ENCODE peak calls at places on chromosomes 4 and X, in four cellular contexts. One of them, this sample, is unnamed.

GRCh38 chr4:25863906-25864418 is 1.2 kb upstream of the SEL1L3 start:
- DNase-seq in A549: no peak
- DNase-seq in GM12878: no peak
- DNase-seq in K562: no peak
- DNase-seq in this sample: no peak

GRCh38 chr4:160403066-160403465 is 1300.2 kb downstream of the RAPGEF2 start:
- DNase-seq in A549: no peak
- DNase-seq in GM12878: no peak
- DNase-seq in K562: no peak
- DNase-seq in this sample: no peak

GRCh38 chrX:103730147-103730546 is 19.4 kb downstream of the TMEM31 start:
- DNase-seq in A549: no peak
- DNase-seq in GM12878: no peak
- DNase-seq in K562: no peak
- DNase-seq in this sample: no peak

GRCh38 chr4:160880186-160880585 is 1283.6 kb downstream of the FSTL5 start:
- DNase-seq in A549: no peak
- DNase-seq in GM12878: no peak
- DNase-seq in K562: no peak
- DNase-seq in this sample: no peak

GRCh38 chrX:155745792-155746191 is 133.0 kb upstream of the TMLHE start:
- DNase-seq in A549: peak
- DNase-seq in GM12878: no peak
- DNase-seq in K562: peak
- DNase-seq in this sample: peak

GRCh38 chr4:76622126-76622525 is 187.1 kb downstream of the SHROOM3 start:
- DNase-seq in A549: no peak
- DNase-seq in GM12878: no peak
- DNase-seq in K562: no peak
- DNase-seq in this sample: no peak

GRCh38 chr4:68278045-68278444 is 32.6 kb upstream of the TMPRSS11B start:
- DNase-seq in A549: no peak
- DNase-seq in GM12878: no peak
- DNase-seq in K562: no peak
- DNase-seq in this sample: no peak

GRCh38 chrX:37745835-37746234 is 34.0 kb upstream of the CYBB start:
- DNase-seq in A549: no peak
- DNase-seq in GM12878: no peak
- DNase-seq in K562: no peak
- DNase-seq in this sample: no peak

GRCh38 chrX:105648732-105649131 is 173.6 kb upstream of the NRK start:
- DNase-seq in A549: no peak
- DNase-seq in GM12878: no peak
- DNase-seq in K562: no peak
- DNase-seq in this sample: no peak

GRCh38 chr4:128908735-128909134 is 99.2 kb downstream of the JADE1 start:
- DNase-seq in A549: no peak
- DNase-seq in GM12878: no peak
- DNase-seq in K562: no peak
- DNase-seq in this sample: no peak
- TF ChIP-seq POLR2AphosphoS2 in A549: no peak
- TF ChIP-seq POLR2AphosphoS2 in GM12878: no peak
- TF ChIP-seq POLR2AphosphoS2 in K562: no peak
- TF ChIP-seq POLR2AphosphoS2 in this sample: no peak

GRCh38 chr4:147831452-147832192 is 99.7 kb downstream of the ARHGAP10 start:
- DNase-seq in A549: peak
- DNase-seq in GM12878: no peak
- DNase-seq in K562: no peak
- DNase-seq in this sample: no peak
- TF ChIP-seq POLR2AphosphoS2 in A549: no peak
- TF ChIP-seq POLR2AphosphoS2 in GM12878: no peak
- TF ChIP-seq POLR2AphosphoS2 in K562: no peak
- TF ChIP-seq POLR2AphosphoS2 in this sample: no peak

GRCh38 chr4:147815741-147816140 is 83.9 kb downstream of the ARHGAP10 start:
- DNase-seq in A549: no peak
- DNase-seq in GM12878: no peak
- DNase-seq in K562: no peak
- DNase-seq in this sample: no peak

GRCh38 chr4:147820975-147821374 is 89.1 kb downstream of the ARHGAP10 start:
- DNase-seq in A549: no peak
- DNase-seq in GM12878: no peak
- DNase-seq in K562: no peak
- DNase-seq in this sample: no peak

GRCh38 chr4:147813107-147813773 is 81.4 kb downstream of the ARHGAP10 start:
- DNase-seq in A549: no peak
- DNase-seq in GM12878: no peak
- DNase-seq in K562: no peak
- DNase-seq in this sample: no peak

GRCh38 chr4:147814334-147814733 is 82.4 kb downstream of the ARHGAP10 start:
- DNase-seq in A549: no peak
- DNase-seq in GM12878: no peak
- DNase-seq in K562: no peak
- DNase-seq in this sample: no peak

DNA sequence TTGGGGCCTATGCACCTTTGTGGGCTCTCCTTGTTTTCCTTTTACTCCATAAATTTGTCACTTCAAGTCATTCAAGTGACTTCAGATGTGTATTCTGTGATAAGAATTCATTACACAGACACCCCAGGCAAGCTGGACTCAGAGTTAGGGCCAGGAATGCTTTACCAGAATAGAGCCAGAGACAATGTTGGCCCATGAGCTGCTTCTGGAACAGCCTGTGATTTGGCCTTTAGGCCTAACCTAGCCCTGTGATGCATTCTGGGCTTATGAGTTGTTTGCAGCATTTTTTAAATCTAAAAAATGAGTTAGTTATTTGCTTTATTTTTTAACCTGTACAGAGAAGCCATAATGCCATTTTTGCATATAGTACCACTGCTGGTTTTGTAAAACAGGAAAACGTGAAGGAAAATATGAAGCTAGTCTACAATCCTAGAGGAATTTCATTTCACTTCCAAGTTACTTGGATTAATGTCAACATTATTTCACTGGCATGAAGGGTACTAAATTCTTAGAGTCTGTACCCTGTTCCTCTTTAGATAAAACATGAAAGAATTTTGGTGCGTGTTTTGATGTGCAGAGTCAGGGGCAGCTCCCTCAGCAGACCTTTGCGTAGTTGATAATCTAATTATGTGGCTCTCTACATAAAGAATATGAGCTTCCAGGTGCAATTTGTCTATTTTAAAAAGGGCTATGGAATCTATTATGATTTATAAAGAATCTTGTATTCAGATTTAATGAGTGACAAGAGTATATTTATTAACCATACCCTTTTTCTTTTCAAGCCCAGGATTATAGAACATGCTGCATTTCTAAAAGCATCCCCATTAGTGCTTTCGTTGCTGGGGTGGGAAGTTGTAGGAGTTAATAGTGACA is 84.7 kb downstream of the ARHGAP10 start:
- DNase-seq in A549: no peak
- DNase-seq in GM12878: no peak
- DNase-seq in K562: no peak
- DNase-seq in this sample: no peak
- TF ChIP-seq POLR2AphosphoS2 in A549: no peak
- TF ChIP-seq POLR2AphosphoS2 in GM12878: no peak
- TF ChIP-seq POLR2AphosphoS2 in K562: no peak
- TF ChIP-seq POLR2AphosphoS2 in this sample: no peak

DNA sequence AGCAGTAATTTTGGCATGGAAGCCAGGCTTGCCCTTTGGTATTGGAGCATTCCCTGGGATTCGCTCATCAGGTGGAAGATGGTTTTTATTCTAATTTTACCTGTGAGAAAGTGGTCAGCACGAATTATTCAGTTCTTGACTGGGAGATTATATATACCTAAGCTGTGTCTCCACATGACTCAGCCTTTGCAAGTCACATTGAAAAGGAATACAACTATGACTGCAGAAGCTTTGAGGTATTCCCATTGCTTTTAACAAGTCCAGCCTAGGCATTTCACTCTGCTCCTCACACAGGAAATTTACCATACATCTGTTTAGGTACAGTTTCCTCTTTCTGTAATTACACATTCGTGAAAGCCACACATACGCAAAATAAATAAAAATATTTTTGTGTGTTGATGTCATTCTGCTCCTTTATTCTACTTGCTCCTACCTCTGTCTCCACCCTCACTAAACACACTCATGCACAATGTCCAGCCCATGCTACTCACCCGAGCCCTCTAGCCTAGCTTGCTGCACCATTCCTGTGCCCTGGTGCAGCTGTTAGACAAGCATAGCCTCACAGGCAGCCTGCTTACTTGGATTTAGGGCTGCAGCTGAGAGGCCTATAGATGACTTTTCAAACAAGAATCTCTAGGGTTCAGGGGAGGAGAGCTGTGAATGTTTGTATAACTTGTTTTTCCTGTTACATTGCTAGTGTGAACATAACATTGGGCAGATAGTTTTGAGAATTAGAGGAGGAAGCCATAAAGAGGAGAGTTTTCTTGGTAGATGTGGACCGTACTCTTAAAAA is 504.4 kb upstream of the FAT1 start:
- DNase-seq in A549: no peak
- DNase-seq in GM12878: no peak
- DNase-seq in K562: no peak
- DNase-seq in this sample: no peak
- TF ChIP-seq POLR2AphosphoS2 in A549: no peak
- TF ChIP-seq POLR2AphosphoS2 in GM12878: no peak
- TF ChIP-seq POLR2AphosphoS2 in K562: no peak
- TF ChIP-seq POLR2AphosphoS2 in this sample: no peak

DNA sequence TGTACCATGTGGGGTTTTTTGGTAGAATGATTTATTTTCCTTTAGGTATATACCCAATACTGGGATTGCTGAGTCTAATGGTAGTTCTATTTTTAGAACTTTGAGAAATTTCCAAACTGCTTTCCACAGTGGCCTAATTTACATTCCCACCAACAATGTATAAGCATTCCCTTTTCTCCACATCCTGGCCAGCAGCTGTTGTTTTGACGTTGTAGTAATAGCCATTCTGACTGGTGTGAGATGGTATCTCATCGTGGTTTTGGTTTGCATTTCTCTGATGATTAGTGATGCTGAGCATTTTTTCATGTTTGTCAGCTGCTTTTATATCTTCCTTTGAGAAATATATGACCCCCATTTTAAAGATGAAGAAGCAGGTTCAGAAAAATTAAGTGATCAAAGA is 153.7 kb downstream of the CBR4 start:
- DNase-seq in A549: no peak
- DNase-seq in GM12878: no peak
- DNase-seq in K562: no peak
- DNase-seq in this sample: no peak
- TF ChIP-seq POLR2AphosphoS2 in A549: no peak
- TF ChIP-seq POLR2AphosphoS2 in GM12878: no peak
- TF ChIP-seq POLR2AphosphoS2 in K562: no peak
- TF ChIP-seq POLR2AphosphoS2 in this sample: no peak

GRCh38 chrX:118420462-118420861 is 74.6 kb downstream of the WDR44 start:
- DNase-seq in A549: no peak
- DNase-seq in GM12878: no peak
- DNase-seq in K562: no peak
- DNase-seq in this sample: no peak
- TF ChIP-seq POLR2AphosphoS2 in A549: no peak
- TF ChIP-seq POLR2AphosphoS2 in GM12878: no peak
- TF ChIP-seq POLR2AphosphoS2 in K562: no peak
- TF ChIP-seq POLR2AphosphoS2 in this sample: no peak

GRCh38 chrX:109841257-109841656 is 108.2 kb upstream of the ACSL4 start:
- DNase-seq in A549: no peak
- DNase-seq in GM12878: no peak
- DNase-seq in K562: no peak
- DNase-seq in this sample: no peak

GRCh38 chrX:109845996-109846395 is 112.9 kb upstream of the ACSL4 start:
- DNase-seq in A549: no peak
- DNase-seq in GM12878: no peak
- DNase-seq in K562: no peak
- DNase-seq in this sample: no peak

GRCh38 chrX:109841869-109842579 is 109.0 kb upstream of the ACSL4 start:
- DNase-seq in A549: no peak
- DNase-seq in GM12878: no peak
- DNase-seq in K562: peak
- DNase-seq in this sample: no peak

GRCh38 chrX:109842611-109843010 is 109.6 kb upstream of the ACSL4 start:
- DNase-seq in A549: no peak
- DNase-seq in GM12878: no peak
- DNase-seq in K562: no peak
- DNase-seq in this sample: no peak

DNA sequence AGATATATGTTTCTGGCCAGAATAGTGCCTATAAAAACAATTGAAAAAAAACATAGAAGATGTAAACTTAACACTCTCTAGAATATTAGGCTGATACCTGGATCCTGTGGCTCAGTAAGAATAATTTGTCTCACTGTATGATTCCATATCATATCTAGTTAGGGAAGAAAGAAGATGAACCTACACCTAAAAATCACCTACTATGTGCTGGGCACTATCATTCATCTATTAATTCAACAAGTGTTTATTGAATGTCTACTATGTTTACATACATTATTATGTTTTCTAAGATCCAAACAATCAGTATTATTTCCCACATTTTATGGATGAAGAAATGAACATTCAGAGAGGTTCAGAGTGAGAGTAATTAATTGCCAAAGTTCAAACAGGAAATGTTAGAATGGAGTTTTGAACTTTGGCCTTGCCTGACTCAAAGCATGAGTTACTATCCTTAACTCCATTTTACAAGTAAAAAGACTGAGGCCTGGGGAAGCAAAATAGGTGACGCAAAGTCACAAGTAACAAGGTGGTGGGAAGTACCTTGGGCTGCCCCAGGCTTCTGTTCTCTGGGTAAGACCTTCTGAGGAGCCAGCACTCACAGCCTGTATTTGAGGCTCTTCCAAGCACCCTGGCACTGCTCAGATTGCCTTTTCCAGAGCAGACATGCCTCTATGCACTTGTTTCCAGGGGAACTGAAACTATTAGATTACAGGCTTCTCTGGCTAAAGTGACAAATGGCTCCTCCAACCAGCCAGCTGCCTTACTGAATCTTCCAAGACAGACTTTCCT is 111.1 kb upstream of the ACSL4 start:
- DNase-seq in A549: no peak
- DNase-seq in GM12878: no peak
- DNase-seq in K562: no peak
- DNase-seq in this sample: no peak
- TF ChIP-seq POLR2AphosphoS2 in A549: no peak
- TF ChIP-seq POLR2AphosphoS2 in GM12878: no peak
- TF ChIP-seq POLR2AphosphoS2 in K562: no peak
- TF ChIP-seq POLR2AphosphoS2 in this sample: no peak

This sample was measured in HepG2.